ENCODE peak calls at places on chromosomes 11 and 22, in five cellular contexts. V is AG10803; N is left colon; L is stimulated activated naive CD4-positive, alpha-beta T cell; X is brain microvascular endothelial cell. C is an unnamed sample.
A peak's percentile ranks its signal among the peaks of the same experiment; 100 is the strongest.

GRCh38 chr11:45288395-45288794 is 2.3 kb upstream of the SYT13 start:
- DNase-seq in L (no peak), N (no peak), X (no peak), V (no peak), C (no peak)

GRCh38 chr22:24758164-24758799 is 16.2 kb downstream of the PIWIL3 start:
- DNase-seq in L (peak; percentile 28), N (peak; percentile 69), X (peak; percentile 25), V (peak; percentile 50), C (peak; percentile 66)

GRCh38 chr11:31816467-31817053 is 5.4 kb upstream of the PAX6 start:
- DNase-seq in N (no peak), L (no peak), V (no peak), X (no peak), C (no peak)

GRCh38 chr11:96001037-96001436 is 77.1 kb upstream of the MTMR2 start:
- DNase-seq in N (peak; percentile 17), X (no peak), V (peak; percentile 96), L (no peak), C (no peak)

GRCh38 chr11:44068180-44068579 is 2.1 kb downstream of the ACCS start:
- DNase-seq in X (no peak), L (no peak), V (no peak), N (no peak), C (no peak)

GRCh38 chr11:113862430-113862829 is 12.9 kb downstream of the USP28 start:
- DNase-seq in X (peak; percentile 43), N (no peak), V (peak; percentile 18), L (no peak), C (peak; percentile 48)

GRCh38 chr11:92482502-92482901 is 257.9 kb downstream of the FAT3 start:
- DNase-seq in L (no peak), X (no peak), V (no peak), N (no peak), C (no peak)

GRCh38 chr11:75195164-75195962 is 44.5 kb downstream of the SLCO2B1 start:
- DNase-seq in L (no peak), X (no peak), V (no peak), N (no peak), C (no peak)

GRCh38 chr22:38774496-38775166 is 18.8 kb upstream of the SUN2 start:
- DNase-seq in X (no peak), L (no peak), N (no peak), V (no peak), C (no peak)

GRCh38 chr11:86623041-86623621 is 49.3 kb downstream of the ME3 start:
- DNase-seq in X (no peak), N (no peak), V (peak; percentile 64), L (no peak), C (no peak)

GRCh38 chr22:46212195-46212594 is 37.9 kb downstream of the CDPF1 start:
- DNase-seq in V (no peak), X (no peak), L (no peak), N (no peak), C (no peak)

GRCh38 chr11:69962152-69962551 is 116.0 kb upstream of the ANO1 start:
- DNase-seq in X (peak; percentile 64), V (no peak), N (no peak), L (no peak), C (peak; percentile 82)

GRCh38 chr11:90594658-90595057 is 371.8 kb upstream of the CHORDC1 start:
- DNase-seq in V (no peak), X (no peak), N (no peak), L (no peak), C (no peak)

GRCh38 chr11:59551651-59552521 is 40.5 kb downstream of the OR4D9 start:
- DNase-seq in V (peak; percentile 87), L (no peak), X (peak; percentile 81), N (no peak), C (peak; percentile 89)

GRCh38 chr22:41398921-41399320 is 17.2 kb downstream of the TEF start:
- DNase-seq in V (no peak), L (no peak), X (no peak), N (no peak), C (no peak)

GRCh38 chr11:93481279-93481678 is 61.9 kb downstream of the SMCO4 start:
- DNase-seq in X (no peak), L (no peak), V (no peak), N (peak; percentile 75), C (no peak)

GRCh38 chr22:17366830-17367229 is 2.4 kb upstream of the CECR2 start:
- DNase-seq in N (peak; percentile 25), X (no peak), V (no peak), L (no peak), C (peak; percentile 2)

GRCh38 chr11:27795955-27796861 is 96.0 kb upstream of the BDNF start:
- DNase-seq in X (no peak), V (no peak), L (no peak), N (peak; percentile 74), C (no peak)

GRCh38 chr22:40426671-40427070 is 56.3 kb downstream of the SGSM3 start:
- DNase-seq in L (no peak), X (no peak), N (no peak), V (peak; percentile 57), C (no peak)

C was measured in ELR.